ENCODE peak calls at places on chromosomes 11 and 22, in eight cellular contexts. C is activated CD8-positive, alpha-beta memory T cell treated with anti-CD3 and anti-CD28 coated beads for 1 hour; H is GM04504; V is mucosa of descending colon; B is SJSA1; O is C1 segment of cervical spinal cord; J is posterior cingulate gyrus; G is stimulated activated CD4-positive, alpha-beta T cell treated with anti-CD3 and anti-CD28 coated beads, Interleukin-12 subunit alpha, Interleukin-12 subunit beta, amount 100 ng/mL, for 48 hours. E is an unnamed sample.
A peak's percentile ranks its signal among the peaks of the same experiment; 100 is the strongest.

GRCh38 chr22:39545310-39546063 is 12.9 kb upstream of the RPS19BP1 start:
- DNase-seq in O (peak; percentile 8), H (no peak), B (no peak), V (peak; percentile 76), J (no peak), G (peak; percentile 47), C (peak; percentile 64), E (peak; percentile 65)

GRCh38 chr11:37505406-37505805 is 907.4 kb upstream of the RAG2 start:
- DNase-seq in B (no peak), J (no peak), G (no peak), H (no peak), C (no peak), V (no peak), O (no peak), E (no peak)

GRCh38 chr11:69718147-69718546 is 14.3 kb upstream of the FGF19 start:
- DNase-seq in B (peak; percentile 90), H (no peak), C (no peak), V (peak; percentile 29), J (no peak), G (no peak), O (no peak), E (no peak)

GRCh38 chr11:22656128-22656527 is 10.3 kb upstream of the GAS2 start:
- DNase-seq in J (no peak), O (no peak), B (no peak), H (no peak), C (no peak), V (no peak), G (no peak), E (no peak)

GRCh38 chr22:46295277-46295971 is 1.2 kb upstream of the GTSE1 start:
- DNase-seq in C (no peak), J (peak; percentile 66), H (no peak), B (no peak), O (no peak), V (no peak), G (no peak), E (no peak)

GRCh38 chr11:128304666-128305485 is 282.5 kb downstream of the ETS1 start:
- DNase-seq in V (no peak), O (no peak), C (no peak), J (no peak), H (no peak), B (no peak), G (no peak), E (peak; percentile 33)

GRCh38 chr11:103942646-103943045 is 93.8 kb upstream of the DDI1 start:
- DNase-seq in B (no peak), O (no peak), J (no peak), V (no peak), G (no peak), C (no peak), H (no peak), E (no peak)

GRCh38 chr11:120344302-120345004 is 8.2 kb downstream of the ARHGEF12 start:
- DNase-seq in H (no peak), C (no peak), B (no peak), G (no peak), O (no peak), V (peak; percentile 61), J (no peak), E (peak; percentile 55)

GRCh38 chr11:45259607-45260006 is 26.5 kb downstream of the SYT13 start:
- DNase-seq in J (no peak), O (peak; percentile 3), H (no peak), V (peak; percentile 62), B (peak; percentile 73), G (no peak), C (no peak), E (no peak)

GRCh38 chr22:19876941-19877625 is 22.4 kb upstream of the GNB1L start:
- DNase-seq in C (no peak), B (no peak), O (no peak), J (peak; percentile 78), V (no peak), G (no peak), H (no peak), E (no peak)

GRCh38 chr22:41146573-41146972 is 54.2 kb downstream of the EP300 start:
- DNase-seq in V (no peak), J (no peak), G (no peak), O (no peak), C (no peak), B (no peak), H (no peak), E (no peak)

GRCh38 chr11:35548925-35549561 is 23.6 kb upstream of the PAMR1 start:
- DNase-seq in O (no peak), J (no peak), C (no peak), H (no peak), B (no peak), V (no peak), G (no peak), E (no peak)

GRCh38 chr22:16963189-16963945 is 44.7 kb downstream of the GAB4 start:
- DNase-seq in B (peak; percentile 31), C (no peak), O (no peak), J (no peak), V (no peak), G (no peak), H (no peak), E (no peak)

GRCh38 chr11:78365381-78365792 is 52.2 kb downstream of the GAB2 start:
- DNase-seq in C (no peak), G (no peak), J (no peak), B (peak; percentile 37), O (no peak), H (no peak), V (no peak), E (no peak)

GRCh38 chr11:113618360-113618759 is 87.7 kb downstream of the TMPRSS5 start:
- DNase-seq in O (no peak), V (no peak), B (peak; percentile 53), C (no peak), H (peak; percentile 29), G (no peak), J (no peak), E (no peak)

GRCh38 chr11:113974741-113975470 is at the start of gene HTR3A:
- DNase-seq in J (peak; percentile 49), V (peak; percentile 45), C (no peak), G (no peak), H (no peak), B (no peak), O (no peak), E (no peak)

GRCh38 chr22:30582788-30583575 is 8.5 kb upstream of the GAL3ST1 start:
- DNase-seq in O (peak; percentile 54), G (no peak), B (no peak), J (peak; percentile 94), V (no peak), H (no peak), C (no peak), E (no peak)

GRCh38 chr11:62575156-62575555 is 1.5 kb upstream of the EEF1G start:
- DNase-seq in G (no peak), B (no peak), V (peak; percentile 57), C (no peak), H (no peak), J (peak; percentile 75), O (no peak), E (no peak)

GRCh38 chr22:29149841-29150555 is 55.7 kb upstream of the EMID1 start:
- DNase-seq in G (no peak), B (no peak), C (no peak), H (no peak), J (peak; percentile 92), O (peak; percentile 71), V (peak; percentile 20), E (no peak)

GRCh38 chr22:24338701-24339451 is 68.2 kb downstream of the SPECC1L start:
- DNase-seq in H (no peak), V (no peak), G (no peak), B (no peak), C (no peak), J (no peak), O (peak; percentile 13), E (no peak)

GRCh38 chr11:60100511-60100910 is 12.0 kb downstream of the MS4A2 start:
- DNase-seq in G (no peak), J (no peak), H (no peak), V (no peak), C (no peak), O (no peak), B (no peak), E (no peak)

GRCh38 chr11:66555416-66555815 is 8.7 kb downstream of the ACTN3 start:
- DNase-seq in J (no peak), V (no peak), G (no peak), O (no peak), B (no peak), H (no peak), C (no peak), E (no peak)

GRCh38 chr11:17267576-17267975 is 9.0 kb upstream of the NUCB2 start:
- DNase-seq in J (no peak), C (no peak), G (no peak), B (no peak), O (no peak), H (no peak), V (no peak), E (no peak)

GRCh38 chr11:126588630-126589491 is 233.4 kb downstream of the ST3GAL4 start:
- DNase-seq in O (no peak), H (no peak), J (no peak), C (no peak), G (no peak), V (no peak), B (no peak), E (no peak)

GRCh38 chr11:8831861-8832260 is 79.1 kb upstream of the AKIP1 start:
- DNase-seq in H (no peak), G (no peak), O (no peak), V (no peak), C (no peak), J (peak; percentile 42), B (no peak), E (no peak)

GRCh38 chr11:121892863-121893262 is 223.2 kb downstream of the BLID start:
- DNase-seq in C (no peak), B (no peak), G (no peak), V (no peak), J (no peak), O (no peak), H (no peak), E (no peak)

GRCh38 chr11:16902182-16902581 is 112.0 kb downstream of the PLEKHA7 start:
- DNase-seq in C (no peak), V (no peak), G (no peak), H (no peak), J (no peak), O (no peak), B (no peak), E (no peak)

E was measured in effector memory CD8-positive, alpha-beta T cell.